ENCODE peak calls at places on chromosomes 3 and 15, in ten cellular contexts. Q is body of pancreas, Z is A549, B is uterus, W is tibial nerve, F is heart left ventricle, H is adrenal gland, K is GM12891, Y is Peyer's patch, O is H54. N is an unnamed sample.

GRCh38 chr3:177673105-177673804 is 476.0 kb upstream of the TBL1XR1 start:
- DNase-seq in Q (peak), Z (no peak), B (no peak), W (no peak), F (no peak), H (peak), K (no peak), Y (no peak), O (no peak), N (no peak)

GRCh38 chr3:25592510-25592968 is 72.2 kb downstream of the TOP2B start:
- DNase-seq in Q (peak), Z (peak), B (peak), W (peak), F (peak), H (peak), K (no peak), Y (no peak), O (peak), N (peak)

GRCh38 chr3:45817788-45818523 is 21.6 kb upstream of the SLC6A20 start:
- DNase-seq in Q (peak), Z (peak), B (peak), W (peak), F (no peak), H (peak), K (no peak), Y (no peak), O (peak), N (peak)

GRCh38 chr3:184748219-184749135 is 36.6 kb upstream of the MAGEF1 start:
- DNase-seq in Q (no peak), Z (peak), B (no peak), W (no peak), F (no peak), H (no peak), K (no peak), Y (no peak), O (no peak), N (no peak)

GRCh38 chr15:29822100-29822684 is at the start of gene TJP1:
- DNase-seq in Q (peak), Z (peak), B (peak), W (peak), F (peak), H (peak), K (no peak), Y (no peak), O (peak), N (peak)

GRCh38 chr3:56916697-56917336 is 115.1 kb upstream of the ARHGEF3 start:
- DNase-seq in Q (no peak), Z (no peak), B (no peak), W (no peak), F (no peak), H (no peak), K (no peak), Y (no peak), O (no peak), N (no peak)

GRCh38 chr15:55820043-55820442 is 77.1 kb upstream of the PRTG start:
- DNase-seq in Q (no peak), Z (no peak), B (no peak), W (no peak), F (no peak), H (no peak), K (no peak), Y (no peak), O (no peak), N (no peak)

GRCh38 chr15:78051622-78052405 is 25.7 kb downstream of the TBC1D2B start:
- DNase-seq in Q (peak), Z (no peak), B (no peak), W (no peak), F (no peak), H (peak), K (no peak), Y (no peak), O (no peak), N (peak)

GRCh38 chr15:44087578-44088190 is 107.4 kb downstream of the FRMD5 start:
- DNase-seq in Q (no peak), Z (peak), B (no peak), W (no peak), F (no peak), H (no peak), K (no peak), Y (no peak), O (peak), N (no peak)

GRCh38 chr15:90189781-90190467 is 11.2 kb upstream of the SEMA4B start:
- DNase-seq in Q (no peak), Z (no peak), B (no peak), W (no peak), F (no peak), H (no peak), K (no peak), Y (no peak), O (no peak), N (no peak)

GRCh38 chr3:169348981-169349942 is 314.2 kb downstream of the MECOM start:
- DNase-seq in Q (no peak), Z (no peak), B (no peak), W (no peak), F (no peak), H (no peak), K (no peak), Y (no peak), O (no peak), N (no peak)

GRCh38 chr3:172074578-172074977 is 35.2 kb downstream of the FNDC3B start:
- DNase-seq in Q (peak), Z (no peak), B (no peak), W (peak), F (no peak), H (peak), K (no peak), Y (no peak), O (no peak), N (no peak)

GRCh38 chr15:41997845-41998244 is 23.0 kb downstream of the PLA2G4E start:
- DNase-seq in Q (no peak), Z (no peak), B (no peak), W (no peak), F (no peak), H (no peak), K (no peak), Y (no peak), O (no peak), N (no peak)

GRCh38 chr3:8589880-8590556 is 54.6 kb downstream of the SSUH2 start:
- DNase-seq in Q (no peak), Z (no peak), B (no peak), W (no peak), F (no peak), H (no peak), K (no peak), Y (no peak), O (no peak), N (no peak)

GRCh38 chr15:49094923-49095322 is 48.7 kb upstream of the SECISBP2L start:
- DNase-seq in Q (no peak), Z (no peak), B (no peak), W (no peak), F (no peak), H (no peak), K (no peak), Y (no peak), O (no peak), N (no peak)

GRCh38 chr3:79846148-79846933 is 78.5 kb upstream of the ROBO1 start:
- DNase-seq in Q (no peak), Z (no peak), B (no peak), W (no peak), F (no peak), H (no peak), K (peak), Y (no peak), O (peak), N (no peak)

GRCh38 chr3:151203053-151203420 is at the start of gene GPR171:
- DNase-seq in Q (no peak), Z (no peak), B (no peak), W (no peak), F (no peak), H (no peak), K (no peak), Y (peak), O (no peak), N (no peak)

GRCh38 chr3:65636326-65636725 is 402.4 kb downstream of the MAGI1 start:
- DNase-seq in Q (no peak), Z (no peak), B (no peak), W (no peak), F (no peak), H (no peak), K (no peak), Y (no peak), O (no peak), N (no peak)

GRCh38 chr15:25178835-25179672 is 224.3 kb downstream of the SNRPN start:
- DNase-seq in Q (peak), Z (no peak), B (peak), W (no peak), F (peak), H (peak), K (peak), Y (peak), O (no peak), N (no peak)

GRCh38 chr3:150742141-150742523 is 20.8 kb downstream of the SIAH2 start:
- DNase-seq in Q (no peak), Z (no peak), B (no peak), W (no peak), F (no peak), H (no peak), K (no peak), Y (no peak), O (no peak), N (no peak)

GRCh38 chr3:159165972-159166371 is 364.1 kb downstream of the MFSD1 start:
- DNase-seq in Q (no peak), Z (no peak), B (no peak), W (no peak), F (no peak), H (no peak), K (no peak), Y (no peak), O (no peak), N (no peak)

GRCh38 chr3:46293035-46293724 is 50.9 kb downstream of the CCR3 start:
- DNase-seq in Q (no peak), Z (no peak), B (no peak), W (no peak), F (no peak), H (no peak), K (no peak), Y (no peak), O (no peak), N (no peak)

GRCh38 chr15:60004019-60004845 is at the start of gene FOXB1:
- DNase-seq in Q (no peak), Z (no peak), B (no peak), W (no peak), F (no peak), H (no peak), K (no peak), Y (no peak), O (no peak), N (no peak)

GRCh38 chr3:11643212-11644087 is at the start of gene VGLL4:
- DNase-seq in Q (peak), Z (peak), B (peak), W (peak), F (peak), H (peak), K (peak), Y (peak), O (peak), N (peak)
- TF ChIP-seq POLR2A in Q (no peak), Z (peak), B (peak), W (peak), F (no peak), H (peak), K (peak), Y (peak), O (peak), N (peak)

DNA sequence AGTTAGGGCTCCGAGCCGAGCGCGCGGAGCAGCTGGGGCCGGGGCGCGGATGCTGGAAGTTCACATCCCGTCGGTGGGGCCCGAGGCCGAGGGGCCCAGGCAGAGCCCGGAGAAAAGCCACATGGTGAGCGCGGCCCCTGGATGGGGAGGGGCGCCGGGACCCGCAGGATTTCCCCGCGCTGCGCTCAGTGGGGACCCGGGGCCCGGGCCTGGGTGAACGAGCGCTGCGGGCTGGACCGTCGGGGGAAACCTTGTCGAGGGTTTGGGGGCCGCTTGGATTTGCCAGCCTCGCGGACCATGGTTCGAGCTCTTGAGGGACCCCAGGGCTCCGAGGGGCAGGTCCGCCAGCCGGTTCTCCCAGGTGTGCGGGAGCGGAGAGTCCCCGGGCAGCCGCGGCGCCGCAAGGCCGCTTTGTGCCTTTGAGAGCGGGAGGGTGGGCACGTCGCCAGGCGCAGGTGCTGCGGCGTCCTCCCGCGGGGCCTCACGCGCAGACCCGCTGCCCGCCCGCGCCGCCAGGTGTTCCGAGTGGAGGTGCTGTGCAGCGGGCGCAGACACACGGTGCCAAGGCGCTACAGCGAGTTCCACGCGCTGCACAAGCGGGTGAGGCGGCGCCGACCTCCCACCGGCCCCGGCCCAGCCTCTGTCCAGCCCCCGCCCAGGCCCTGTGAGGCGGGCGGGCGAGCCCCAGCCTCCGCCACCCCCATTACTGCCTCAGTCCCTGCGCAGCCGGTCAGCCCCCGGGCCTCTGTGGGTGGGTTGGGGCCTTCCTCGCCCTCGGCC is at the start of gene SNX22:
- DNase-seq in Q (peak), Z (no peak), B (no peak), W (no peak), F (no peak), H (peak), K (peak), Y (peak), O (no peak), N (peak)
- TF ChIP-seq POLR2A in Q (no peak), Z (no peak), B (no peak), W (no peak), F (no peak), H (no peak), K (no peak), Y (no peak), O (no peak), N (peak)

GRCh38 chr15:40104296-40104864 is 4.3 kb downstream of the BMF start:
- DNase-seq in Q (no peak), Z (no peak), B (no peak), W (no peak), F (no peak), H (no peak), K (no peak), Y (no peak), O (no peak), N (no peak)

GRCh38 chr15:40100947-40101905 is 7.5 kb downstream of the BMF start:
- DNase-seq in Q (no peak), Z (no peak), B (no peak), W (no peak), F (no peak), H (no peak), K (no peak), Y (no peak), O (no peak), N (no peak)

GRCh38 chr15:40103864-40104271 is 4.8 kb downstream of the BMF start:
- DNase-seq in Q (no peak), Z (no peak), B (no peak), W (no peak), F (no peak), H (no peak), K (no peak), Y (no peak), O (no peak), N (no peak)

GRCh38 chr15:40104865-40105516 is 3.7 kb downstream of the BMF start:
- DNase-seq in Q (peak), Z (peak), B (peak), W (peak), F (peak), H (peak), K (peak), Y (peak), O (peak), N (peak)

GRCh38 chr15:40103124-40103858 is 5.4 kb downstream of the BMF start:
- DNase-seq in Q (peak), Z (no peak), B (peak), W (peak), F (peak), H (peak), K (no peak), Y (no peak), O (peak), N (peak)
- TF ChIP-seq POLR2A in Q (no peak), Z (no peak), B (no peak), W (peak), F (no peak), H (no peak), K (no peak), Y (no peak), O (no peak), N (no peak)

GRCh38 chr3:53224026-53224425 is 31.8 kb downstream of the TKT start:
- DNase-seq in Q (no peak), Z (no peak), B (no peak), W (no peak), F (no peak), H (no peak), K (no peak), Y (no peak), O (no peak), N (no peak)
- TF ChIP-seq POLR2A in Q (no peak), Z (no peak), B (no peak), W (no peak), F (no peak), H (no peak), K (no peak), Y (no peak), O (no peak), N (no peak)

N was measured in thyroid gland.